ENCODE peak calls at places on chromosomes 13 and 19, in nine cellular contexts. K is heart right ventricle; Q is NCI-H1092; X is NCI-H1436 treated with DMSO at 0.1 percent for 48 hours; L is aorta; N is NCI-H1105 treated with DMSO at 0.1 percent for 48 hours; O is stimulated activated CD8-positive, alpha-beta memory T cell treated with anti-CD3 and anti-CD28 coated beads, Interleukin-7, amount 100 ng/mL, for 1 hour; W is activated CD4-positive, alpha-beta T cell treated with anti-CD3 and anti-CD28 coated beads, Interleukin-2, amount 50 U/mL, for 4 hours; P is left lung. Z is an unnamed sample.

GRCh38 chr13:45615501-45616101 is at the start of gene ERICH6B:
- DNase-seq in P (peak), N (peak), L (no peak), X (peak), Q (peak), O (no peak), K (no peak), W (no peak), Z (no peak)

GRCh38 chr13:98919566-98919965 is 58.3 kb downstream of the DOCK9 start:
- DNase-seq in L (no peak), X (no peak), N (no peak), W (no peak), Q (no peak), P (no peak), O (no peak), K (no peak), Z (no peak)

GRCh38 chr19:44684892-44685847 is 13.8 kb upstream of the CEACAM16 start:
- DNase-seq in W (no peak), N (no peak), L (no peak), Q (no peak), K (peak), O (no peak), X (no peak), P (peak), Z (no peak)

GRCh38 chr13:30831515-30831914 is 74.6 kb upstream of the MEDAG start:
- DNase-seq in W (no peak), Q (no peak), K (no peak), L (no peak), O (no peak), P (no peak), N (no peak), X (no peak), Z (no peak)

GRCh38 chr13:106105153-106105552 is 430.3 kb downstream of the EFNB2 start:
- DNase-seq in K (no peak), X (no peak), N (no peak), O (no peak), W (no peak), L (no peak), P (no peak), Q (no peak), Z (no peak)

GRCh38 chr13:21826214-21827015 is 155.5 kb downstream of the FGF9 start:
- DNase-seq in W (no peak), O (no peak), X (no peak), P (no peak), L (no peak), Q (no peak), N (no peak), K (no peak), Z (no peak)

GRCh38 chr19:10862561-10863106 is 8.7 kb upstream of the CARM1 start:
- DNase-seq in W (no peak), L (no peak), P (no peak), Q (no peak), O (no peak), X (no peak), N (no peak), K (no peak), Z (no peak)

GRCh38 chr19:4064551-4065260 is 2.0 kb downstream of the ZBTB7A start:
- DNase-seq in Q (peak), W (no peak), O (no peak), L (peak), K (peak), N (no peak), X (no peak), P (peak), Z (peak)

GRCh38 chr13:36919833-36920611 is at the start of gene SMAD9:
- DNase-seq in P (peak), Q (peak), N (peak), K (peak), X (no peak), L (peak), W (no peak), O (no peak), Z (peak)

GRCh38 chr13:74134226-74134776 is at the start of gene KLF12:
- DNase-seq in K (peak), Q (peak), N (peak), P (peak), W (peak), L (peak), O (peak), X (peak), Z (peak)

GRCh38 chr19:1856698-1857603 is 6.4 kb downstream of the KLF16 start:
- DNase-seq in N (no peak), L (peak), K (peak), O (no peak), P (peak), W (peak), X (no peak), Q (no peak), Z (peak)

GRCh38 chr13:24615114-24615513 is 65.1 kb upstream of the ATP12A start:
- DNase-seq in K (no peak), N (no peak), X (no peak), P (no peak), Q (no peak), L (peak), W (no peak), O (no peak), Z (no peak)

GRCh38 chr13:102392810-102393209 is 9.0 kb downstream of the FGF14 start:
- DNase-seq in Q (no peak), O (no peak), K (no peak), P (no peak), L (no peak), X (no peak), N (no peak), W (no peak), Z (no peak)

GRCh38 chr13:99417151-99417820 is 84.0 kb upstream of the TM9SF2 start:
- DNase-seq in L (no peak), Q (no peak), P (no peak), O (no peak), K (no peak), W (no peak), X (peak), N (no peak), Z (no peak)

GRCh38 chr19:57888107-57888493 is 737 bp downstream of the ZNF814 start:
- DNase-seq in Q (no peak), L (no peak), O (no peak), K (no peak), N (peak), W (no peak), X (no peak), P (no peak), Z (no peak)

GRCh38 chr13:21015284-21015683 is 46.1 kb downstream of the LATS2 start:
- DNase-seq in P (no peak), K (no peak), Q (no peak), L (no peak), O (no peak), X (no peak), N (no peak), W (no peak), Z (no peak)

GRCh38 chr13:46295531-46296464 is 84.1 kb downstream of the LRRC63 start:
- DNase-seq in W (peak), Q (no peak), O (peak), N (no peak), P (no peak), K (no peak), L (no peak), X (no peak), Z (peak)

GRCh38 chr19:13022859-13023636 is 27.8 kb downstream of the NFIX start:
- DNase-seq in N (peak), L (peak), W (no peak), K (peak), Q (peak), P (peak), O (no peak), X (no peak), Z (peak)

GRCh38 chr19:43790587-43790986 is 9.8 kb upstream of the KCNN4 start:
- DNase-seq in W (no peak), Q (no peak), L (peak), O (no peak), X (no peak), P (no peak), N (no peak), K (no peak), Z (no peak)

GRCh38 chr13:110610955-110611595 is 4.3 kb upstream of the NAXD start:
- DNase-seq in W (no peak), O (no peak), P (no peak), K (no peak), Q (no peak), N (no peak), L (no peak), X (no peak), Z (no peak)

GRCh38 chr19:18058208-18059009 is 28.3 kb downstream of the IL12RB1 start:
- DNase-seq in L (peak), P (peak), K (peak), X (peak), N (peak), O (peak), W (peak), Q (peak), Z (peak)

GRCh38 chr19:13797870-13798269 is 2.6 kb downstream of the ZSWIM4 start:
- DNase-seq in P (no peak), X (no peak), Q (no peak), K (no peak), W (no peak), O (no peak), N (no peak), L (peak), Z (peak)

GRCh38 chr19:1173845-1174809 is at the start of gene SBNO2:
- DNase-seq in P (peak), N (peak), Q (peak), K (peak), W (peak), O (peak), X (peak), L (peak), Z (peak)

GRCh38 chr19:10644351-10645007 is 9.7 kb upstream of the ILF3 start:
- DNase-seq in O (peak), X (no peak), Q (peak), W (peak), P (peak), K (peak), L (peak), N (peak), Z (peak)

GRCh38 chr19:46033401-46033800 is 7.4 kb downstream of the IGFL4 start:
- DNase-seq in P (no peak), Q (no peak), N (no peak), O (no peak), K (no peak), W (no peak), X (no peak), L (no peak), Z (no peak)

GRCh38 chr13:26584713-26585112 is 27.2 kb downstream of the WASF3 start:
- DNase-seq in K (no peak), N (no peak), O (no peak), Q (no peak), L (no peak), W (no peak), X (no peak), P (no peak), Z (no peak)

GRCh38 chr19:6030214-6030507 is 52.2 kb upstream of the RANBP3 start:
- DNase-seq in X (no peak), O (no peak), P (no peak), W (no peak), Q (no peak), L (no peak), N (no peak), K (no peak), Z (no peak)

GRCh38 chr19:38564981-38565685 is 52.6 kb downstream of the MAP4K1 start:
- DNase-seq in L (peak), X (no peak), P (peak), Q (no peak), O (no peak), W (no peak), N (peak), K (no peak), Z (no peak)

GRCh38 chr13:22114630-22115311 is 443.9 kb downstream of the FGF9 start:
- DNase-seq in L (no peak), P (no peak), W (no peak), K (no peak), Q (no peak), O (no peak), X (no peak), N (no peak), Z (no peak)

GRCh38 chr13:41658057-41658642 is 200.8 kb downstream of the RGCC start:
- DNase-seq in O (no peak), W (no peak), Q (no peak), X (no peak), L (no peak), N (no peak), K (no peak), P (no peak), Z (no peak)

GRCh38 chr19:23343434-23344010 is 51.7 kb downstream of the ZNF91 start:
- DNase-seq in K (no peak), N (peak), L (no peak), P (no peak), Q (no peak), X (no peak), W (no peak), O (no peak), Z (no peak)

GRCh38 chr19:1166872-1167573 is 7.0 kb downstream of the SBNO2 start:
- DNase-seq in K (no peak), Q (no peak), N (no peak), O (no peak), W (no peak), L (peak), P (peak), X (no peak), Z (peak)

GRCh38 chr13:53127378-53127777 is 98.8 kb downstream of the OLFM4 start:
- DNase-seq in N (no peak), L (no peak), Q (no peak), P (no peak), K (no peak), W (no peak), O (no peak), X (no peak), Z (no peak)

GRCh38 chr13:27419333-27419732 is 5.1 kb upstream of the GTF3A start:
- DNase-seq in W (no peak), N (no peak), K (no peak), P (no peak), X (no peak), Q (no peak), O (no peak), L (no peak), Z (no peak)

GRCh38 chr19:14116918-14117578 is 514 bp downstream of the PRKACA start:
- DNase-seq in P (peak), N (no peak), W (no peak), O (no peak), K (peak), L (peak), X (no peak), Q (no peak), Z (peak)

GRCh38 chr19:29662604-29663404 is 2.5 kb upstream of the PLEKHF1 start:
- DNase-seq in P (peak), O (no peak), N (peak), K (peak), Q (no peak), X (no peak), W (no peak), L (peak), Z (peak)